ENCODE peak calls at places on chromosomes 6 and 20, in nine cellular contexts. D is left ventricle myocardium inferior, H is neuronal stem cell, J is psoas muscle, C is heart right ventricle, O is adrenal gland, Z is mesendoderm, A is PC-3, S is HCT116. Y is an unnamed sample.

GRCh38 chr20:1810572-1810925 is 84.7 kb upstream of the SIRPA start:
- DNase-seq in D (no peak), H (no peak), J (no peak), C (no peak), O (no peak), Z (no peak), A (no peak), S (no peak), Y (no peak)

GRCh38 chr6:46437671-46438221 is 53.5 kb downstream of the RCAN2 start:
- DNase-seq in D (no peak), H (no peak), J (no peak), C (no peak), O (no peak), Z (peak; percentile 57), A (no peak), S (no peak), Y (no peak)

GRCh38 chr6:2841264-2842138 is at the start of gene SERPINB1:
- DNase-seq in D (peak; percentile 91), H (peak; percentile 83), J (peak; percentile 92), C (peak; percentile 92), O (peak; percentile 94), Z (peak; percentile 99), A (peak; percentile 83), S (peak; percentile 81), Y (peak; percentile 75)

GRCh38 chr6:30887901-30888300 is 3.6 kb downstream of the DDR1 start:
- DNase-seq in D (no peak), H (no peak), J (no peak), C (no peak), O (no peak), Z (no peak), A (no peak), S (no peak), Y (no peak)

GRCh38 chr6:4322846-4323309 is 187.5 kb upstream of the ECI2 start:
- DNase-seq in D (no peak), H (no peak), J (no peak), C (no peak), O (no peak), Z (peak; percentile 78), A (peak; percentile 29), S (no peak), Y (no peak)

GRCh38 chr20:38630727-38631126 is 29.1 kb downstream of the ARHGAP40 start:
- DNase-seq in D (no peak), H (no peak), J (no peak), C (no peak), O (no peak), Z (no peak), A (no peak), S (peak; percentile 10), Y (no peak)

GRCh38 chr20:25579081-25579770 is 6.1 kb downstream of the NINL start:
- DNase-seq in D (no peak), H (no peak), J (no peak), C (no peak), O (no peak), Z (peak; percentile 27), A (no peak), S (no peak), Y (no peak)

GRCh38 chr20:19909696-19910095 is 107.5 kb upstream of the NAA20 start:
- DNase-seq in D (peak; percentile 84), H (no peak), J (peak; percentile 80), C (peak; percentile 77), O (peak; percentile 60), Z (no peak), A (no peak), S (no peak), Y (no peak)

GRCh38 chr6:127341471-127342202 is 1.8 kb downstream of the ECHDC1 start:
- DNase-seq in D (no peak), H (no peak), J (no peak), C (no peak), O (no peak), Z (no peak), A (peak; percentile 16), S (no peak), Y (no peak)

GRCh38 chr6:66396549-66396948 is 689.5 kb upstream of the EYS start:
- DNase-seq in D (no peak), H (no peak), J (no peak), C (no peak), O (no peak), Z (no peak), A (no peak), S (no peak), Y (no peak)

GRCh38 chr6:27847706-27848105 is 64.5 kb downstream of the OR2B2 start:
- DNase-seq in D (no peak), H (no peak), J (no peak), C (no peak), O (no peak), Z (no peak), A (peak; percentile 45), S (no peak), Y (no peak)

GRCh38 chr20:25286917-25287316 is 39.0 kb downstream of the PYGB start:
- DNase-seq in D (peak; percentile 9), H (no peak), J (no peak), C (no peak), O (peak; percentile 6), Z (no peak), A (no peak), S (no peak), Y (no peak)

GRCh38 chr6:15853259-15853658 is 190.4 kb upstream of the DTNBP1 start:
- DNase-seq in D (no peak), H (no peak), J (no peak), C (no peak), O (no peak), Z (no peak), A (no peak), S (no peak), Y (no peak)

DNA sequence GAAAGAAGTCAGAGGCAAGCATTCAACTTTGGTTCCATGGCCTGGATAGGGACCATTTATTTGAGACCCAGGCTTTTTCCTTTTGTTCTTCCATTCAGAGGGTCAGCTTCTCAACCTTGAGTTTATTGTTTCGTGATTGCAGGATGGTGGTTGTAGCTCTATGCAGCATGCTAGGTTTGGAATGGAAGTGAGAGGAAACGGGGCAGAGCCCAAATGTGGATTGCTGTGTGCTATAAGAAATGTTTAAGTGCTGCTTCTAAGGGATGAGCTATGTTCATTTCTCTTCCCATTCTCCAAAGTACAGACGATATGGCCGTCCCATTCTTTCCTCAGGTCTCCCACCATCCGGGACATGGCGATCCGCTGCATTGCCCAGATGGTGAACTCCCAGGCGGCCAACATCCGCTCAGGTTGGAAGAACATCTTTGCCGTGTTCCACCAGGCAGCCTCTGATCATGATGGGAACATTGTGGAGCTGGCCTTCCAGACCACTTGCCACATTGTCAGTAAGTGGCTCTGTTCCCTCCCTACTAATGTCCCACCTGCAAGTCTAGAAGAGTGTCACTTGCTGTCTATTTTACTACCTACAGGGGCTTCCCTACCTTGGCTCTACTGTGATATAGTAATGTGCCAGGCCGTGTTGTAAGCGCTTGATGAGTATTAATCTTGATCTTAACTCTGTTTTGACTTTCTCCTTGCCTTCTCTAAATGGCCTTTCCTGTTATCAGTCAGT is 36.0 kb upstream of the CSE1L start:
- DNase-seq in D (no peak), H (no peak), J (no peak), C (no peak), O (no peak), Z (no peak), A (no peak), S (no peak), Y (no peak)
- H3K36me3 ChIP-seq in D (peaks cover 98% of the 10 kb centered on the region), H (peaks cover 86% of the 10 kb centered on the region), J (peaks cover 98% of the 10 kb centered on the region), C (peaks cover 100% of the 10 kb centered on the region), O (peaks cover 82% of the 10 kb centered on the region), Z (peaks cover 5% of the 10 kb centered on the region), A (peaks cover 77% of the 10 kb centered on the region), S (peaks cover 22% of the 10 kb centered on the region), Y (peaks cover 100% of the 10 kb centered on the region)

DNA sequence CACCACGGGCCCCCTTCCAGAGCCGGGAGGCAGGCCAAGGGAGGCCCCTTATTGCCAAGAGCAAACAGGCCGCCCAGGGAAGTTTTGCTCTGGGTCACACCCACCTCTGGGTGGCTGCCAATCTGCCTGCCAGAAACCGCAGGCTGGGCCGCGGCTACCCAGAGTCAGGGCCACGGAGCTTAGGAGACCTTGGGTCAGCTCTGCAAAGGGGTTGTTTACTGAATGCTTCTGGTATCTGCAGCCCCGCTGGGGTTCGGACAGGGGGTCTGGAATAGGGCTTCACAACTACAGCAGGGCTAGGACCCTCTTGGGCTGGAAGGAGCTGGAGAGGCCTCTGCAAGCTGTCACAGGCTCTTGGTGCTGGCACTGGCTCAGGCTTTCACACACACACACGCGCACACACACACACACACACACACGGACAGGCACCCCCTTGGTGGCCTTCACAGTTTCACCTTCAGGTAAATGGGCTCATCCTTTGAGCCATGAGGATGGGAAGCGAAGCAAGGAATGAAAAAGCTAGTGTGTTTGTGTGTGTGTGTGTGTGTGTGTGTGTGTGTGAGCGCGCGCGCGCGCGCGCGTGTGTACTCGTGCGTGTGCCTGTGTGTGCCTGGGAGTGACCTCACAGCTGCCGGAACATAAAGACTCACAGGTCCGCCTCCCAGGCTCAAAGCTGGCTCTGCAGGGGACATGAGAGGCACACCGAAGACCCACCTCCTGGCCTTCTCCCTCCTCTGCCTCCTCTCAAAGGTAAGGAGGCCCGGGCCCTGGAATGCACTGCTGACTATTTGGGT is at the start of gene CCN5:
- DNase-seq in D (peak; percentile 92), H (no peak), J (peak; percentile 90), C (peak; percentile 93), O (peak; percentile 92), Z (no peak), A (peak; percentile 89), S (peak; percentile 32), Y (peak; percentile 10)
- H3K27ac ChIP-seq in D (peak within 1 kb of the TSS; percentile 95), H (no peak within 1 kb of the TSS), J (peak within 1 kb of the TSS; percentile 65), C (peak within 1 kb of the TSS; percentile 83), O (no peak within 1 kb of the TSS), Z (no peak within 1 kb of the TSS), A (no peak within 1 kb of the TSS), S (no peak within 1 kb of the TSS), Y (peak within 1 kb of the TSS; percentile 70)

GRCh38 chr20:3800878-3801260 is 4.8 kb downstream of the CDC25B start:
- DNase-seq in D (no peak), H (no peak), J (no peak), C (no peak), O (no peak), Z (no peak), A (no peak), S (no peak), Y (no peak)
- H3K4me1 ChIP-seq in D (peaks cover 31% of the 10 kb centered on the region), H (peaks cover 36% of the 10 kb centered on the region), J (peaks cover 9% of the 10 kb centered on the region), C (peaks cover 22% of the 10 kb centered on the region), O (peaks cover 2% of the 10 kb centered on the region), Z (peaks cover 13% of the 10 kb centered on the region), A (peaks cover 34% of the 10 kb centered on the region), S (peaks cover 71% of the 10 kb centered on the region), Y (peaks cover 62% of the 10 kb centered on the region)

GRCh38 chr6:170361335-170361734 is 54.8 kb downstream of the FAM120B start:
- DNase-seq in D (no peak), H (no peak), J (no peak), C (no peak), O (no peak), Z (no peak), A (no peak), S (no peak), Y (no peak)

GRCh38 chr6:170362121-170362520 is 55.6 kb downstream of the FAM120B start:
- DNase-seq in D (no peak), H (no peak), J (no peak), C (no peak), O (no peak), Z (no peak), A (no peak), S (no peak), Y (no peak)

GRCh38 chr6:170357812-170358211 is 51.3 kb downstream of the FAM120B start:
- DNase-seq in D (no peak), H (no peak), J (no peak), C (no peak), O (no peak), Z (no peak), A (no peak), S (no peak), Y (no peak)

GRCh38 chr6:170358496-170358895 is 51.9 kb downstream of the FAM120B start:
- DNase-seq in D (peak; percentile 30), H (no peak), J (peak; percentile 35), C (peak; percentile 46), O (no peak), Z (no peak), A (no peak), S (no peak), Y (no peak)

GRCh38 chr6:170360476-170360875 is 53.9 kb downstream of the FAM120B start:
- DNase-seq in D (no peak), H (no peak), J (no peak), C (no peak), O (peak; percentile 60), Z (no peak), A (no peak), S (no peak), Y (no peak)
- H3K36me3 ChIP-seq in D (peaks cover 79% of the 10 kb centered on the region), H (peaks cover 92% of the 10 kb centered on the region), J (peaks cover 56% of the 10 kb centered on the region), C (peaks cover 84% of the 10 kb centered on the region), O (peaks cover 28% of the 10 kb centered on the region), Z (no peaks in the 10 kb centered on the region), A (no peaks in the 10 kb centered on the region), S (peaks cover 8% of the 10 kb centered on the region), Y (no peaks in the 10 kb centered on the region)

Y was measured in esophagus squamous epithelium.